ENCODE peak calls at places on chromosomes 12 and 14, in six cellular contexts. One of them, this sample, is unnamed.

GRCh38 chr12:10175849-10176641 is 2.8 kb upstream of the TMEM52B start:
- DNase-seq in AG04449: no peak
- DNase-seq in A549: no peak
- DNase-seq in H1: no peak
- DNase-seq in Panc1: no peak
- DNase-seq in vagina: no peak
- DNase-seq in this sample: no peak

GRCh38 chr14:101706509-101707284 is 54.8 kb upstream of the PPP2R5C start:
- DNase-seq in Panc1: no peak
- DNase-seq in AG04449: no peak
- DNase-seq in vagina: no peak
- DNase-seq in H1: no peak
- DNase-seq in A549: no peak
- DNase-seq in this sample: no peak

GRCh38 chr12:6554168-6554989 is 1.5 kb downstream of the IFFO1 start:
- DNase-seq in AG04449: no peak
- DNase-seq in Panc1: no peak
- DNase-seq in H1: peak
- DNase-seq in vagina: no peak
- DNase-seq in A549: peak
- DNase-seq in this sample: no peak

GRCh38 chr14:49659526-49660455 is 24.7 kb upstream of the DNAAF2 start:
- DNase-seq in vagina: no peak
- DNase-seq in A549: no peak
- DNase-seq in Panc1: peak
- DNase-seq in AG04449: no peak
- DNase-seq in H1: no peak
- DNase-seq in this sample: no peak

GRCh38 chr14:79656496-79656895 is 554.8 kb downstream of the DIO2 start:
- DNase-seq in A549: no peak
- DNase-seq in AG04449: no peak
- DNase-seq in Panc1: no peak
- DNase-seq in vagina: no peak
- DNase-seq in H1: no peak
- DNase-seq in this sample: no peak

GRCh38 chr12:49970658-49971057 is 2.1 kb upstream of the AQP6 start:
- DNase-seq in H1: no peak
- DNase-seq in vagina: no peak
- DNase-seq in Panc1: no peak
- DNase-seq in A549: no peak
- DNase-seq in AG04449: no peak
- DNase-seq in this sample: no peak

GRCh38 chr12:47672068-47672467 is 33.8 kb downstream of the RPAP3 start:
- DNase-seq in Panc1: no peak
- DNase-seq in H1: no peak
- DNase-seq in vagina: no peak
- DNase-seq in A549: no peak
- DNase-seq in AG04449: no peak
- DNase-seq in this sample: no peak

GRCh38 chr12:94100254-94100653 is 48.1 kb upstream of the PLXNC1 start:
- DNase-seq in H1: no peak
- DNase-seq in A549: no peak
- DNase-seq in vagina: no peak
- DNase-seq in AG04449: no peak
- DNase-seq in Panc1: peak
- DNase-seq in this sample: no peak

GRCh38 chr12:70822431-70822830 is 98.1 kb downstream of the PTPRR start:
- DNase-seq in Panc1: no peak
- DNase-seq in A549: no peak
- DNase-seq in vagina: no peak
- DNase-seq in AG04449: no peak
- DNase-seq in H1: no peak
- DNase-seq in this sample: no peak

GRCh38 chr12:82758743-82759142 is 72.0 kb downstream of the TMTC2 start:
- DNase-seq in A549: no peak
- DNase-seq in AG04449: no peak
- DNase-seq in vagina: no peak
- DNase-seq in Panc1: no peak
- DNase-seq in H1: no peak
- DNase-seq in this sample: no peak

GRCh38 chr12:20547788-20548575 is 147.2 kb upstream of the SLCO1C1 start:
- DNase-seq in A549: no peak
- DNase-seq in Panc1: no peak
- DNase-seq in AG04449: no peak
- DNase-seq in H1: no peak
- DNase-seq in vagina: no peak
- DNase-seq in this sample: no peak

GRCh38 chr14:31949709-31950108 is 127.4 kb upstream of the ARHGAP5 start:
- DNase-seq in AG04449: no peak
- DNase-seq in H1: no peak
- DNase-seq in A549: no peak
- DNase-seq in vagina: no peak
- DNase-seq in Panc1: no peak
- DNase-seq in this sample: no peak

GRCh38 chr14:97224016-97224415 is 426.8 kb downstream of the VRK1 start:
- DNase-seq in A549: no peak
- DNase-seq in vagina: no peak
- DNase-seq in AG04449: no peak
- DNase-seq in Panc1: no peak
- DNase-seq in H1: no peak
- DNase-seq in this sample: no peak

GRCh38 chr12:28257411-28257810 is 67.2 kb downstream of the CCDC91 start:
- DNase-seq in A549: no peak
- DNase-seq in AG04449: no peak
- DNase-seq in Panc1: no peak
- DNase-seq in vagina: no peak
- DNase-seq in H1: no peak
- DNase-seq in this sample: no peak

GRCh38 chr12:28248555-28249127 is 58.4 kb downstream of the CCDC91 start:
- DNase-seq in H1: no peak
- DNase-seq in Panc1: no peak
- DNase-seq in A549: no peak
- DNase-seq in AG04449: no peak
- DNase-seq in vagina: no peak
- DNase-seq in this sample: no peak

GRCh38 chr12:28247806-28248205 is 57.5 kb downstream of the CCDC91 start:
- DNase-seq in vagina: no peak
- DNase-seq in Panc1: no peak
- DNase-seq in H1: no peak
- DNase-seq in A549: no peak
- DNase-seq in AG04449: no peak
- DNase-seq in this sample: no peak

GRCh38 chr12:28258998-28259397 is 68.7 kb downstream of the CCDC91 start:
- DNase-seq in A549: no peak
- DNase-seq in vagina: no peak
- DNase-seq in AG04449: no peak
- DNase-seq in H1: no peak
- DNase-seq in Panc1: no peak
- DNase-seq in this sample: no peak

DNA sequence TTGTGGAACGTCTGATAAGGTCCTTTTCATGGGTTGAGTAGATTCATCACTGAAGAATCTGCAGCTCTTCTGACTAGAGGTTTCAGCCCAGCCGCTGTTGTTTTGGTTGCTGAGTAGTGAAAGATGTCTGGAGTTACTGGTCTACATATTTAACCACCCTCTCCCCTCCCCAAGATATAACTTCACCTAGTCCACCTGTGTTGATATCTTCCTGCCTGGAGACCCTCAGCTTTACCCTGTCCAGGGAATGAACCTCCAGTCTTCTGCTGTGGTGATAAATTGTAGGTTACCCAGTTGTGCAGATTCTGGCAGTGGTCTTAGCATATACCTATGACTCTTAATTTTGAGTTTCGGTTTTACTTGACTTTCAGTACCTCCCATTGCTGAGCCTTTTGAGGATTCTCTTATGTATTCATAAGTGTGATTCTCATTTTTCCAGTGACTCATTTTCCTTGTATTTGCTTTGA is 63.0 kb downstream of the CCDC91 start:
- DNase-seq in A549: no peak
- DNase-seq in Panc1: no peak
- DNase-seq in AG04449: no peak
- DNase-seq in H1: no peak
- DNase-seq in vagina: no peak
- DNase-seq in this sample: no peak
- H3K4me3 ChIP-seq in A549: no peak
- H3K4me3 ChIP-seq in Panc1: no peak
- H3K4me3 ChIP-seq in AG04449: no peak
- H3K4me3 ChIP-seq in H1: no peak
- H3K4me3 ChIP-seq in vagina: no peak
- H3K4me3 ChIP-seq in this sample: no peak

GRCh38 chr14:90062852-90063539 is 1.2 kb downstream of the KCNK13 start:
- DNase-seq in vagina: no peak
- DNase-seq in Panc1: no peak
- DNase-seq in AG04449: no peak
- DNase-seq in H1: peak
- DNase-seq in A549: no peak
- DNase-seq in this sample: no peak
- H3K4me3 ChIP-seq in vagina: no peak
- H3K4me3 ChIP-seq in Panc1: no peak
- H3K4me3 ChIP-seq in AG04449: no peak
- H3K4me3 ChIP-seq in H1: peak
- H3K4me3 ChIP-seq in A549: no peak
- H3K4me3 ChIP-seq in this sample: no peak

GRCh38 chr14:36521598-36522345 is 1.7 kb upstream of the NKX2-1 start:
- DNase-seq in Panc1: no peak
- DNase-seq in AG04449: no peak
- DNase-seq in A549: no peak
- DNase-seq in vagina: no peak
- DNase-seq in H1: peak
- DNase-seq in this sample: no peak

GRCh38 chr14:36519431-36520321 is at the start of gene NKX2-1:
- DNase-seq in H1: peak
- DNase-seq in Panc1: no peak
- DNase-seq in AG04449: no peak
- DNase-seq in A549: peak
- DNase-seq in vagina: no peak
- DNase-seq in this sample: no peak

GRCh38 chr14:36522347-36522971 is 2.4 kb upstream of the NKX2-1 start:
- DNase-seq in Panc1: no peak
- DNase-seq in A549: no peak
- DNase-seq in H1: peak
- DNase-seq in AG04449: no peak
- DNase-seq in vagina: no peak
- DNase-seq in this sample: no peak

GRCh38 chr14:36518586-36519430 is 1.2 kb downstream of the NKX2-1 start:
- DNase-seq in Panc1: no peak
- DNase-seq in A549: no peak
- DNase-seq in AG04449: no peak
- DNase-seq in vagina: no peak
- DNase-seq in H1: no peak
- DNase-seq in this sample: no peak

GRCh38 chr14:36520601-36521525 is 831 bp upstream of the NKX2-1 start:
- DNase-seq in AG04449: no peak
- DNase-seq in H1: peak
- DNase-seq in vagina: no peak
- DNase-seq in Panc1: no peak
- DNase-seq in A549: peak
- DNase-seq in this sample: no peak
- H3K4me3 ChIP-seq in AG04449: peak
- H3K4me3 ChIP-seq in H1: peak
- H3K4me3 ChIP-seq in vagina: peak
- H3K4me3 ChIP-seq in Panc1: peak
- H3K4me3 ChIP-seq in A549: peak
- H3K4me3 ChIP-seq in this sample: no peak

GRCh38 chr12:69007166-69007857 is 74.3 kb upstream of the CPM start:
- DNase-seq in vagina: no peak
- DNase-seq in AG04449: no peak
- DNase-seq in A549: no peak
- DNase-seq in Panc1: no peak
- DNase-seq in H1: no peak
- DNase-seq in this sample: peak
- H3K4me3 ChIP-seq in vagina: peak
- H3K4me3 ChIP-seq in AG04449: peak
- H3K4me3 ChIP-seq in A549: no peak
- H3K4me3 ChIP-seq in Panc1: no peak
- H3K4me3 ChIP-seq in H1: no peak
- H3K4me3 ChIP-seq in this sample: peak

GRCh38 chr14:91230363-91231035 is 14.0 kb downstream of the GPR68 start:
- DNase-seq in AG04449: no peak
- DNase-seq in H1: no peak
- DNase-seq in Panc1: no peak
- DNase-seq in vagina: no peak
- DNase-seq in A549: no peak
- DNase-seq in this sample: no peak
- H3K4me3 ChIP-seq in AG04449: no peak
- H3K4me3 ChIP-seq in H1: no peak
- H3K4me3 ChIP-seq in Panc1: no peak
- H3K4me3 ChIP-seq in vagina: no peak
- H3K4me3 ChIP-seq in A549: no peak
- H3K4me3 ChIP-seq in this sample: no peak

GRCh38 chr12:77062396-77062795 is 3.0 kb downstream of the E2F7 start:
- DNase-seq in AG04449: no peak
- DNase-seq in vagina: no peak
- DNase-seq in H1: no peak
- DNase-seq in A549: no peak
- DNase-seq in Panc1: no peak
- DNase-seq in this sample: no peak
- H3K4me3 ChIP-seq in AG04449: no peak
- H3K4me3 ChIP-seq in vagina: no peak
- H3K4me3 ChIP-seq in H1: no peak
- H3K4me3 ChIP-seq in A549: no peak
- H3K4me3 ChIP-seq in Panc1: peak
- H3K4me3 ChIP-seq in this sample: no peak

GRCh38 chr12:55718020-55718419 is 2.2 kb upstream of the RDH5 start:
- DNase-seq in A549: no peak
- DNase-seq in AG04449: no peak
- DNase-seq in H1: no peak
- DNase-seq in Panc1: no peak
- DNase-seq in vagina: no peak
- DNase-seq in this sample: no peak
- H3K4me3 ChIP-seq in A549: no peak
- H3K4me3 ChIP-seq in AG04449: peak
- H3K4me3 ChIP-seq in H1: peak
- H3K4me3 ChIP-seq in Panc1: no peak
- H3K4me3 ChIP-seq in vagina: no peak
- H3K4me3 ChIP-seq in this sample: peak

This sample was measured in HFF-Myc.